ENCODE peak calls at places on chromosomes 11 and 22, in seven cellular contexts. Y is GM20000; S is activated CD4-positive, alpha-beta T cell treated with anti-CD3 and anti-CD28 coated beads for 48 hours; M is choroid plexus epithelial cell; L is activated CD8-positive, alpha-beta T cell treated with anti-CD3 and anti-CD28 coated beads for 36 hours; W is stimulated activated CD4-positive, alpha-beta T cell treated with anti-CD3 and anti-CD28 coated beads, Interleukin-1b, Interleukin-23, amount 100 ng/mL, for 24 hours; Q is GM10248. J is an unnamed sample.

GRCh38 chr22:27874185-27874584 is 44.9 kb downstream of the PITPNB start:
- DNase-seq in Y (no peak), S (no peak), M (no peak), L (no peak), W (no peak), Q (no peak), J (no peak)

GRCh38 chr22:43404673-43405385 is 7.0 kb upstream of the MPPED1 start:
- DNase-seq in Y (no peak), S (no peak), M (no peak), L (no peak), W (no peak), Q (no peak), J (no peak)

GRCh38 chr11:96199563-96200025 is 143.4 kb downstream of the MAML2 start:
- DNase-seq in Y (no peak), S (peak; percentile 62), M (peak; percentile 91), L (peak; percentile 48), W (no peak), Q (no peak), J (no peak)

GRCh38 chr11:44994753-44995152 is 44.1 kb upstream of the TP53I11 start:
- DNase-seq in Y (no peak), S (no peak), M (no peak), L (no peak), W (no peak), Q (no peak), J (no peak)

GRCh38 chr11:18046116-18046777 is at the start of gene TPH1:
- DNase-seq in Y (no peak), S (no peak), M (peak; percentile 27), L (no peak), W (no peak), Q (no peak), J (no peak)

GRCh38 chr11:2257023-2257700 is 13.2 kb downstream of the ASCL2 start:
- DNase-seq in Y (no peak), S (no peak), M (no peak), L (no peak), W (no peak), Q (no peak), J (no peak)

GRCh38 chr11:75100314-75100713 is 3.6 kb upstream of the OR2AT4 start:
- DNase-seq in Y (peak; percentile 82), S (peak; percentile 62), M (peak; percentile 47), L (peak; percentile 61), W (peak; percentile 5), Q (peak; percentile 75), J (peak; percentile 82)

GRCh38 chr11:47864910-47865309 is 16.8 kb upstream of the NUP160 start:
- DNase-seq in Y (no peak), S (no peak), M (peak; percentile 37), L (no peak), W (no peak), Q (no peak), J (no peak)

GRCh38 chr22:45422237-45422983 is 8.9 kb downstream of the RIBC2 start:
- DNase-seq in Y (no peak), S (no peak), M (no peak), L (no peak), W (no peak), Q (peak; percentile 15), J (no peak)

GRCh38 chr11:128775513-128775912 is 81.6 kb downstream of the FLI1 start:
- DNase-seq in Y (no peak), S (no peak), M (peak; percentile 33), L (no peak), W (no peak), Q (no peak), J (no peak)